ENCODE peak calls at places on chromosomes 3 and 15, in eight cellular contexts. E is body of pancreas; N is tibial nerve; Z is AG04450; J is right atrium auricular region; X is CD4-positive, alpha-beta memory T cell; B is CD8-positive, alpha-beta T cell; R is CD4-positive, alpha-beta T cell. P is an unnamed sample.
A peak's percentile ranks its signal among the peaks of the same experiment; 100 is the strongest.

GRCh38 chr3:124630994-124631393 is 99.3 kb upstream of the UMPS start:
- DNase-seq in B (no peak), J (no peak), R (no peak), E (no peak), N (no peak), Z (no peak), X (no peak), P (no peak)

GRCh38 chr3:129344540-129345220 is 66.0 kb downstream of the HMCES start:
- DNase-seq in E (no peak), J (no peak), N (no peak), B (no peak), Z (no peak), X (no peak), R (no peak), P (no peak)

GRCh38 chr3:123026551-123027291 is 842 bp downstream of the SEMA5B start:
- DNase-seq in J (no peak), Z (no peak), X (no peak), B (no peak), N (no peak), R (peak; percentile 2), E (peak; percentile 28), P (peak; percentile 16)

GRCh38 chr15:69032703-69033373 is 18.3 kb downstream of the NOX5 start:
- DNase-seq in Z (no peak), R (no peak), J (no peak), N (no peak), E (no peak), X (no peak), B (no peak), P (no peak)

GRCh38 chr3:196336319-196337145 is 1.7 kb downstream of the TM4SF19 start:
- DNase-seq in J (no peak), N (no peak), X (no peak), E (peak; percentile 84), B (no peak), Z (no peak), R (no peak), P (no peak)

GRCh38 chr3:50573566-50574279 is 4.4 kb downstream of the HEMK1 start:
- DNase-seq in R (no peak), B (peak; percentile 39), J (no peak), Z (no peak), N (no peak), X (peak; percentile 64), E (no peak), P (peak; percentile 42)

GRCh38 chr15:56042982-56043980 is 49.9 kb upstream of the NEDD4 start:
- DNase-seq in Z (no peak), E (no peak), X (peak; percentile 84), J (no peak), N (no peak), B (peak; percentile 21), R (no peak), P (no peak)

GRCh38 chr3:197261164-197261509 is 37.3 kb downstream of the DLG1 start:
- DNase-seq in N (no peak), R (no peak), Z (no peak), J (no peak), X (no peak), B (no peak), E (no peak), P (no peak)

GRCh38 chr3:167653750-167654149 is at the start of gene WDR49:
- DNase-seq in N (no peak), X (no peak), E (no peak), J (no peak), B (no peak), Z (no peak), R (no peak), P (no peak)

GRCh38 chr3:113250566-113250965 is 39.2 kb downstream of the BOC start:
- DNase-seq in E (no peak), R (no peak), J (no peak), N (no peak), X (no peak), B (no peak), Z (no peak), P (no peak)

GRCh38 chr3:99656606-99657005 is 18.2 kb downstream of the COL8A1 start:
- DNase-seq in J (no peak), N (no peak), E (no peak), R (no peak), B (no peak), Z (no peak), X (no peak), P (no peak)

GRCh38 chr15:82730022-82730530 is 20.4 kb upstream of the AP3B2 start:
- DNase-seq in N (no peak), E (no peak), B (no peak), J (no peak), Z (no peak), R (no peak), X (no peak), P (no peak)

GRCh38 chr3:170753421-170754344 is 116.3 kb downstream of the RPL22L1 start:
- DNase-seq in X (no peak), E (no peak), R (no peak), Z (no peak), B (no peak), J (no peak), N (no peak), P (no peak)

GRCh38 chr3:113736548-113737089 is 9.4 kb downstream of the NAA50 start:
- DNase-seq in N (no peak), E (no peak), R (no peak), B (no peak), X (peak; percentile 47), Z (peak; percentile 43), J (no peak), P (peak; percentile 15)

GRCh38 chr3:37701729-37702128 is 160.0 kb upstream of the CTDSPL start:
- DNase-seq in E (no peak), B (no peak), Z (no peak), J (no peak), N (no peak), R (no peak), X (no peak), P (no peak)

GRCh38 chr3:78659386-78659987 is 1108.3 kb downstream of the ROBO1 start:
- DNase-seq in N (peak; percentile 71), X (no peak), J (no peak), B (no peak), E (no peak), Z (peak; percentile 23), R (no peak), P (peak; percentile 35)

GRCh38 chr3:2802429-2802828 is 307.7 kb downstream of the IL5RA start:
- DNase-seq in J (no peak), E (no peak), X (no peak), B (no peak), N (no peak), Z (no peak), R (no peak), P (no peak)

GRCh38 chr15:57554063-57554820 is 37.5 kb upstream of the MYZAP start:
- DNase-seq in Z (no peak), E (no peak), X (no peak), J (no peak), R (no peak), B (no peak), N (no peak), P (no peak)

GRCh38 chr3:118165413-118165812 is 869.2 kb downstream of the IGSF11 start:
- DNase-seq in N (no peak), X (no peak), R (no peak), J (no peak), B (no peak), Z (no peak), E (no peak), P (no peak)

GRCh38 chr3:118171236-118171852 is 863.3 kb downstream of the IGSF11 start:
- DNase-seq in N (no peak), R (no peak), X (no peak), E (no peak), B (no peak), Z (no peak), J (no peak), P (no peak)

DNA sequence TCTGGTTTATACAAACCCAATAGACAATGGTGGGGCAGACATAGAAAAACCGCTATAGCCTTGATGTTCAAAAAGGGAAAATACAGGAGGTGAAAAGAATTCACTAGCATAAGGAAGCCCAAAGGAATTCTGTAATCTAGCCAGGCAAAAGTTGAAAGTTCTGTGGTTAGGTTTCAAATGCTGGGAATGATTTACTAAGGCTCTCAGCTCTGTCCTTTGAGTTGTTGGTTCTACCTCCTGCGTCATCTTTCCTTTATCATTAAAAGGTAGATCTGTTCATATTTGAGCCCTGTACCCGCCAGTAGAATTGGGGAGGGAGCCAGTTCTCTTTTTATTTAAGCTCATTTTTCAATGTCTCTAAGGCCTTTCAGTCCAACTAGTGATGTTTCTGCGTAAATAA is 866.5 kb downstream of the IGSF11 start:
- DNase-seq in E (no peak), Z (no peak), J (no peak), B (no peak), N (no peak), R (no peak), X (no peak), P (no peak)
- H3K9me3 ChIP-seq in E (peaks cover 6% of the 10 kb centered on the region), Z (peaks cover 8% of the 10 kb centered on the region), J (no peaks in the 10 kb centered on the region), B (no peaks in the 10 kb centered on the region), N (no peaks in the 10 kb centered on the region), R (no peaks in the 10 kb centered on the region), X (no peaks in the 10 kb centered on the region), P (no peaks in the 10 kb centered on the region)

DNA sequence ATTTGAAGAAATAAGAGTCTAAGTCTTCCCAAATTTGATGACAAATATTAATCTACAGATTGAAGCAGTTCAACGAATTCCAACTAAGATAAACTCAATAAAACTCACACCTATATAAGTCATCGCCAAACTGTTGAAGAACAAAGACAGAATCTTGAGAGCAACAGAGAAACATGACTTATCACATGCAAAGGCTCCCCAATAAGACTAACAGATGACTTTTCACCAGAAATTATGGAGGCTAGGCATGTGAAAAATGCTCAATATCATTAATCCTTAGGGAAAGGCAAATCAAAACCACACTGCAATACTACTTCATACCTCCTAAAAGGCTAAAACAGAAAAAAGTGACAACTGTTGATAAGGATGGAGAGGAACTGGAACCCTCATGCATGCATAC is 517.6 kb upstream of the SUCLG2 start:
- DNase-seq in X (no peak), J (no peak), E (no peak), Z (no peak), N (no peak), R (no peak), B (no peak), P (no peak)
- H3K9me3 ChIP-seq in X (peaks cover 22% of the 10 kb centered on the region), J (peaks cover 6% of the 10 kb centered on the region), E (peaks cover 11% of the 10 kb centered on the region), Z (peaks cover 4% of the 10 kb centered on the region), N (no peaks in the 10 kb centered on the region), R (peaks cover 31% of the 10 kb centered on the region), B (peaks cover 9% of the 10 kb centered on the region), P (no peaks in the 10 kb centered on the region)

DNA sequence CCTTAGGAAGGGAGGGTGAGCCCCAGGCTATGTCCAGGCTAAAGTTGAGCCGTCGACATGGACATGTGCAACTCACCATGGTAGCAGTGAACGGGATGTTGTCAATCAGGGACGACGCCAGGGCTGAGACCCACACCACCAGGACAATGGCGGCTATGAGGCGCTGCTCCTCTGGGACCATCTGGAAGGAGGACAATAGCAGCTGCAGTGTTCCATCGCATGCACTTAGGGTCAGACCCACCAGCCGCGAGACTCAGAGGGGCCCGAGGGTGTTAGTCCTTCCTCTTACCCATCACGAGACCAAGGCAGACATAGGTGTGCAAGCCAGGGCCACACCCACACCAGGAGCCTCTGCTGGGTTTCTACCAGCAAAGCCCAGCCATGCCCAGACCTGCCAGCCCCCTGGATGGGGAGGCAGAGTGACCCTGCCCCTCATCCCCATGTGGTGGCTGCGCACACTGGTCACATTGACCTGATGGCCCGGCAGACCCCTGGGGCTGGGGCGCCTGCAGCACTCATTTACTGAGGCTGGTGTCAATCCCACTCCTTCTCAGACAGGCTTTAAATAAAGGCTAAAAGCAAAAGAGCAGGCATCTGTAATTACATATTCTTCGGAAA is 227.9 kb downstream of the OCA2 start:
- DNase-seq in E (no peak), Z (no peak), X (no peak), R (no peak), B (no peak), J (no peak), N (no peak), P (no peak)
- H3K9me3 ChIP-seq in E (no peaks in the 10 kb centered on the region), Z (peaks cover 18% of the 10 kb centered on the region), X (no peaks in the 10 kb centered on the region), R (no peaks in the 10 kb centered on the region), B (no peaks in the 10 kb centered on the region), J (no peaks in the 10 kb centered on the region), N (no peaks in the 10 kb centered on the region), P (no peaks in the 10 kb centered on the region)

GRCh38 chr15:54840999-54841398 is 355.7 kb downstream of the RSL24D1 start:
- DNase-seq in Z (no peak), X (no peak), N (no peak), R (no peak), E (no peak), B (no peak), J (no peak), P (no peak)
- H3K9me3 ChIP-seq in Z (no peaks in the 10 kb centered on the region), X (no peaks in the 10 kb centered on the region), N (no peaks in the 10 kb centered on the region), R (no peaks in the 10 kb centered on the region), E (no peaks in the 10 kb centered on the region), B (no peaks in the 10 kb centered on the region), J (no peaks in the 10 kb centered on the region), P (no peaks in the 10 kb centered on the region)